ENCODE peak calls at places on chromosomes 16 and 17, in seven cellular contexts. U is fibroblast of lung, W is psoas muscle, I is mammary epithelial cell, H is cardiac muscle cell, N is breast epithelium, J is neuronal stem cell. X is an unnamed sample. For H3K9me3, the result is how much of the 10 kb centered on the place peaks cover.

GRCh38 chr17:32912218-32912897 is 15.6 kb upstream of the TMEM98 start:
- DNase-seq in U (peak), W (peak), I (no peak), H (peak), N (peak), J (no peak), X (no peak)

GRCh38 chr17:81009124-81009523 is 17.5 kb downstream of the CHMP6 start:
- DNase-seq in U (no peak), W (peak), I (no peak), H (no peak), N (no peak), J (no peak), X (no peak)

GRCh38 chr17:28488884-28489276 is 15.4 kb downstream of the SLC13A2 start:
- DNase-seq in U (no peak), W (no peak), I (no peak), H (no peak), N (no peak), J (no peak), X (no peak)

GRCh38 chr17:15652960-15653359 is 31.2 kb downstream of the TRIM16 start:
- DNase-seq in U (no peak), W (no peak), I (no peak), H (no peak), N (no peak), J (no peak), X (no peak)

GRCh38 chr17:9371019-9371418 is 204.6 kb downstream of the STX8 start:
- DNase-seq in U (peak), W (no peak), I (peak), H (no peak), N (no peak), J (no peak), X (no peak)

GRCh38 chr17:77727216-77727615 is 231.3 kb upstream of the TNRC6C start:
- DNase-seq in U (no peak), W (no peak), I (no peak), H (no peak), N (no peak), J (no peak), X (no peak)

GRCh38 chr17:16215002-16215272 is 397 bp downstream of the NCOR1 start:
- DNase-seq in U (no peak), W (peak), I (no peak), H (peak), N (no peak), J (no peak), X (peak)

GRCh38 chr16:24635900-24636610 is 93.4 kb upstream of the TNRC6A start:
- DNase-seq in U (peak), W (peak), I (peak), H (peak), N (peak), J (no peak), X (peak)

GRCh38 chr17:19398301-19399181 is 11.6 kb upstream of the MFAP4 start:
- DNase-seq in U (peak), W (peak), I (peak), H (no peak), N (no peak), J (no peak), X (no peak)

GRCh38 chr17:17413215-17413792 is 63.5 kb upstream of the MED9 start:
- DNase-seq in U (no peak), W (no peak), I (peak), H (no peak), N (no peak), J (no peak), X (no peak)

GRCh38 chr16:53414381-53414780 is 19.9 kb upstream of the RBL2 start:
- DNase-seq in U (no peak), W (no peak), I (peak), H (no peak), N (no peak), J (no peak), X (no peak)

GRCh38 chr16:85541619-85542547 is 71.2 kb upstream of the GSE1 start:
- DNase-seq in U (no peak), W (no peak), I (no peak), H (no peak), N (no peak), J (no peak), X (no peak)

GRCh38 chr16:30028438-30029093 is 2.5 kb downstream of the TLCD3B start:
- DNase-seq in U (no peak), W (no peak), I (no peak), H (peak), N (no peak), J (peak), X (no peak)

GRCh38 chr16:74455213-74455612 is 33.9 kb upstream of the CLEC18B start:
- DNase-seq in U (peak), W (no peak), I (peak), H (no peak), N (no peak), J (no peak), X (no peak)

GRCh38 chr17:44210342-44211192 is 8.9 kb downstream of the UBTF start:
- DNase-seq in U (peak), W (peak), I (peak), H (peak), N (peak), J (peak), X (peak)

GRCh38 chr17:74490716-74491115 is 24.3 kb downstream of the CD300A start:
- DNase-seq in U (no peak), W (no peak), I (no peak), H (no peak), N (peak), J (no peak), X (no peak)

GRCh38 chr17:70295329-70295728 is 126.0 kb downstream of the KCNJ2 start:
- DNase-seq in U (peak), W (no peak), I (no peak), H (no peak), N (no peak), J (no peak), X (no peak)

GRCh38 chr17:16495980-16496819 is 4.2 kb upstream of the LRRC75A start:
- DNase-seq in U (no peak), W (no peak), I (no peak), H (no peak), N (no peak), J (no peak), X (no peak)

GRCh38 chr16:3570420-3571062 is 6.7 kb downstream of the NLRC3 start:
- DNase-seq in U (no peak), W (no peak), I (no peak), H (no peak), N (no peak), J (no peak), X (no peak)

GRCh38 chr16:86959182-86959651 is 358.0 kb downstream of the C16orf95 start:
- DNase-seq in U (no peak), W (no peak), I (no peak), H (peak), N (no peak), J (no peak), X (no peak)

GRCh38 chr17:1511756-1512321 is 4.6 kb downstream of the INPP5K start:
- DNase-seq in U (peak), W (no peak), I (peak), H (no peak), N (no peak), J (no peak), X (no peak)

GRCh38 chr16:72552675-72553074 is 380.7 kb upstream of the PMFBP1 start:
- DNase-seq in U (no peak), W (no peak), I (no peak), H (no peak), N (no peak), J (no peak), X (no peak)

GRCh38 chr17:31686495-31686894 is 172.5 kb downstream of the COPRS start:
- DNase-seq in U (peak), W (no peak), I (no peak), H (no peak), N (no peak), J (no peak), X (no peak)

GRCh38 chr17:21357696-21358095 is 18.5 kb upstream of the KCNJ12 start:
- DNase-seq in U (no peak), W (no peak), I (no peak), H (no peak), N (no peak), J (no peak), X (peak)

GRCh38 chr17:59287887-59288286 is 43.6 kb upstream of the YPEL2 start:
- DNase-seq in U (no peak), W (no peak), I (no peak), H (no peak), N (no peak), J (no peak), X (no peak)

GRCh38 chr16:57801856-57802634 is at the start of gene KIFC3:
- DNase-seq in U (peak), W (peak), I (peak), H (peak), N (no peak), J (no peak), X (peak)

GRCh38 chr17:64448665-64449512 is at the start of gene MILR1:
- DNase-seq in U (peak), W (no peak), I (peak), H (no peak), N (no peak), J (no peak), X (no peak)

GRCh38 chr16:57382535-57383275 is 10.4 kb downstream of the CX3CL1 start:
- DNase-seq in U (no peak), W (no peak), I (no peak), H (no peak), N (no peak), J (no peak), X (peak)

GRCh38 chr17:73770115-73770848 is 126.0 kb upstream of the SDK2 start:
- DNase-seq in U (peak), W (peak), I (peak), H (peak), N (peak), J (no peak), X (peak)

GRCh38 chr17:55722016-55722706 is 503 bp downstream of the TMEM100 start:
- DNase-seq in U (no peak), W (no peak), I (no peak), H (peak), N (no peak), J (no peak), X (no peak)

GRCh38 chr16:84479716-84480450 is 24.6 kb downstream of the MEAK7 start:
- DNase-seq in U (no peak), W (no peak), I (no peak), H (no peak), N (no peak), J (no peak), X (no peak)

GRCh38 chr17:412211-413015 is 59.8 kb upstream of the RPH3AL start:
- DNase-seq in U (peak), W (no peak), I (peak), H (peak), N (no peak), J (peak), X (peak)

GRCh38 chr17:29610395-29610794 is 12.3 kb downstream of the CORO6 start:
- DNase-seq in U (no peak), W (no peak), I (no peak), H (no peak), N (no peak), J (no peak), X (no peak)

GRCh38 chr17:50959341-50959740 is 93.2 kb upstream of the TOB1 start:
- DNase-seq in U (no peak), W (no peak), I (no peak), H (no peak), N (no peak), J (no peak), X (no peak)

GRCh38 chr17:55735784-55736405 is 13.2 kb upstream of the TMEM100 start:
- DNase-seq in U (peak), W (no peak), I (peak), H (peak), N (no peak), J (no peak), X (peak)

GRCh38 chr17:76575570-76575969 is 10.1 kb downstream of the ST6GALNAC2 start:
- DNase-seq in U (no peak), W (no peak), I (no peak), H (no peak), N (no peak), J (no peak), X (no peak)

GRCh38 chr17:12085076-12085949 is 64.6 kb downstream of the MAP2K4 start:
- DNase-seq in U (no peak), W (no peak), I (no peak), H (no peak), N (no peak), J (no peak), X (no peak)

GRCh38 chr16:55302635-55303034 is 21.4 kb upstream of the IRX6 start:
- DNase-seq in U (no peak), W (no peak), I (no peak), H (peak), N (no peak), J (no peak), X (no peak)

DNA sequence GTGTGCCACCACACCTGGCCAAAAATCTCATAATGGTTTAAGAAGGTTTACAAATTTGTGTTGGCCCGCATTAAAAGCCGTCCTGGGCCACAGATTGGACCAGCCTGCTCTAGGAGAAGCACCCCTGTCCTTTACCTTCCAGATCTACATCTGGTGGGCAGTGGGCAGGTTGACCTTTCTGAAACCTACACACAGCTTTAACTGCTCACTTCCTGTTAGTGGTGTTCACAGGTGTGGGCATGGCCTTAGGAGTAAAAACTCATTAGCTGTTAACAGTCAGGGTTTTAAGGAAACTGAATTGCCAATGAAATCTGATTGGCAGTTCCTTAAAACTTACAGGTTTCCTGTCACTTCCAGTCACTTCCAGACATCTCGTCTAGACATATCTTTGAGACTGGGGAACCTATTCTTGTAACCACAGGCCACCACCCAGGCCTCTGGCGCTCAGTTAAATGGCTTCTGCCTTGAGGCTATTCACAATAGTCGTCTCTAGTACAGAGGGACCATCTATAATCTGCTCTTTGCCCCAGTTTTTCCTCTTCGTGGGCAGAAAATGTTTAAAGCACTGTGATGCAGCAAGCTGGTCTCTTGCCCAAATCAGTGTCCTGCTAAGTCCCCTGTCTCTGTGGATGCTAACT is 29.3 kb downstream of the GNGT2 start:
- DNase-seq in U (no peak), W (no peak), I (no peak), H (no peak), N (no peak), J (no peak), X (no peak)
- H3K9me3 ChIP-seq in U (under half), W (under half), I (under half), H (under half), N (under half), J (under half), X (under half)

DNA sequence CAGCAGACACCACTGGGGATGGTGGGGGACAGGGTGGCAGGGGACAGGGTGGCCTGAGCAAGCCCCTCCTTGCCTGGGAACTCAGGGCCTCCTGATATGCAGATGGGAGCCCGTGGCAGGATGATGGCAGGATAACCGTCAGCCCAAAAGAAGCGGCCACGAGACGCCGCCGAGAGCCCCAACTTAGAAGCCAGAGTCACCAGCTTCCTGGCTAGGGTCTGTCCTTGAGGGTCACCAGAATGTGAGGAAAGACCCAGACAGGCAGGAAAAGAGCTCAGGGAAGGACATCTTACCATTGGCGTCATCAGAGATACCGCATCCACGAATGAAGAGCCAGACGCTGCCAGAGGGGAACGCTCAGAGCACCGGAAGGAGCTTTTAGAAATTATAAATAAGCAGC is 19.4 kb downstream of the RAB40C start:
- DNase-seq in U (no peak), W (no peak), I (no peak), H (no peak), N (no peak), J (no peak), X (no peak)
- H3K9me3 ChIP-seq in U (under half), W (under half), I (under half), H (under half), N (under half), J (under half), X (under half)

DNA sequence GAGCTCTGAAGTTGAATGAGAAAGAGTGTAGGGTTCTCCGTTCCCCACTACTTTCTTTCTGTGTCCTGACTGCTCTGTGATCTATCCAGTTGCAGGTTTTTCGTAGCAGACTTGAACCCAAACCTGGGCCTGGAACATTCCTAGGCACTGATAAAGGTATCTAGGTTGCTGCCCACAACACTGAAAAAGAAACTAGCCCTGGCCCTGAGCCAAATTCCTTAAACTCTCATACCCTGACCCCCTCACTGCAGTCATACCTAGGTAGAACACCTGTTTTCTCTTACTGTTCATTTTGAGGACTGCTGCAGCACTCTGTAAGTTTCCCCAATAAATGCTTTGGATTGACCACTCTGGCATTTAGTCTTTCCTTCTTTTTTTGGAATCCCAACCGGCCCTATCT is 5.4 kb downstream of the HYDIN start:
- DNase-seq in U (no peak), W (no peak), I (no peak), H (no peak), N (no peak), J (no peak), X (no peak)
- H3K9me3 ChIP-seq in U (under half), W (under half), I (under half), H (under half), N (under half), J (under half), X (under half)

GRCh38 chr16:28846080-28846932 is at the start of gene TUFM:
- DNase-seq in U (peak), W (peak), I (peak), H (peak), N (peak), J (peak), X (peak)
- H3K9me3 ChIP-seq in U (under half), W (under half), I (under half), H (under half), N (under half), J (under half), X (under half)

DNA sequence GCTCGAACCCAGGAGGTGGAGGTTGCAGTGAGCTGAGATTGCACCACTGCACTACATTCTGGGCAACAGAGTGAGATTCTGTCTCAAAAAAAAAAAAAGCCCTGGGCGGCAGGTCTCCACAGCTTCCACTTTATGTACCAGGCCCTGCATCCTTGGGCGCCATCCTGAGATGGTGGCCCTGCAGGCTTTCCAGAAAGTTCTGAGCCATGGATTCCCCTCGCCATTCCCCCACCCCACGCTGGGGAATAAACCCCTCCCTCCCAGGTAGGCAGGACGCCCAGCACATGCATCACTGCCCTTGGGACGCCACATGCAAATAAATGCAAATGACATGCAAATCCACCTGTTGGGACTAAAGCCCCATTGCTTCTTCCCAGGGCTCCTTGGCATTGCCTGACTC is 13.8 kb upstream of the ZNF469 start:
- DNase-seq in U (no peak), W (peak), I (no peak), H (no peak), N (no peak), J (no peak), X (no peak)
- H3K9me3 ChIP-seq in U (under half), W (under half), I (under half), H (under half), N (under half), J (under half), X (under half)

GRCh38 chr17:56933151-56933745 is 19.4 kb upstream of the TRIM25 start:
- DNase-seq in U (no peak), W (no peak), I (no peak), H (no peak), N (no peak), J (no peak), X (no peak)
- H3K9me3 ChIP-seq in U (under half), W (under half), I (under half), H (under half), N (under half), J (under half), X (under half)

DNA sequence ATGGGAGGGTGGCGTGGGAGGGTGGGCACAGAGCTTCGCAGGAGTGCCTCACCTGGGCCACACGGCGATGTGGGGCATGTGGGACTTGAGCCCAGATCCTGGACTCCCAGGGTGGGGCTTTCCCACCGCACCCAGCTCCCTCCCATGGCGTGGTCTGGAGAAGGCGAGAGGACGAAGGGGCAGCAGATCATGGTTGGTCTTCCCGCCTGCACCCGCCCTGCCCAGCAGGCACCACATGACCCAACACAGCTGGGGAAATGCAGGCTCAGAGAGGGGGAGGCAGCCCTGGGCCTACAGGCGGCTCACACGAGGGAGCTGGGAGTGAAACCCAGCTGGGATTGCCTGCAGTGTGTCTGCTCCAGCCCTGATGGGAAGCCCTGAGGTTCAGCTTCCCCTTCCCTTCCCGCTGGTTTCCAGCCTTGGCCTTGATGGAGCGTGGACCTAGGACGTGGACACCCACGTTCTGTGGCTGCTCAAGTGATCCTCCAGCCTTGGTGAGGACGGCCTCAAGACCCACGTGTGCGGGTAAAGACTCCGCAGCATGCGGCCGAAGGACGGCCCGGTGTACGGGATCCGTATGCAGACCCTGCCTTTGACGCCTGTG is 20.0 kb upstream of the PABPN1L start:
- DNase-seq in U (peak), W (no peak), I (no peak), H (no peak), N (no peak), J (no peak), X (no peak)
- H3K9me3 ChIP-seq in U (under half), W (under half), I (under half), H (under half), N (under half), J (under half), X (under half)

GRCh38 chr17:61701978-61702377 is 111.0 kb upstream of the NACA2 start:
- DNase-seq in U (no peak), W (no peak), I (no peak), H (no peak), N (no peak), J (no peak), X (no peak)
- H3K9me3 ChIP-seq in U (under half), W (under half), I (under half), H (under half), N (under half), J (half or more), X (under half)

X was measured in BE2C.